ENCODE peak calls at places on chromosomes 3 and 15, in four cellular contexts. T is Karpas-422, C is SK-N-SH, L is PC-9. A is an unnamed sample.
A peak's percentile ranks its signal among the peaks of the same experiment; 100 is the strongest.

GRCh38 chr3:143849854-143850549 is 1.7 kb upstream of the SLC9A9 start:
- DNase-seq in T (no peak), C (no peak), L (peak; percentile 25), A (peak; percentile 89)

GRCh38 chr15:72220678-72221077 is 10.3 kb downstream of the PKM start:
- DNase-seq in T (no peak), L (no peak), C (no peak), A (no peak)

GRCh38 chr3:101722394-101723173 is 1.8 kb upstream of the CEP97 start:
- DNase-seq in T (peak; percentile 61), C (no peak), L (no peak), A (no peak)

GRCh38 chr15:48868549-48868948 is 9.4 kb upstream of the EID1 start:
- DNase-seq in C (no peak), L (no peak), T (no peak), A (peak; percentile 68)

GRCh38 chr3:147333098-147333497 is 73.2 kb downstream of the ZIC4 start:
- DNase-seq in T (no peak), C (no peak), L (no peak), A (no peak)

GRCh38 chr3:114746502-114746901 is 400.6 kb downstream of the ZBTB20 start:
- DNase-seq in L (no peak), T (no peak), C (no peak), A (peak; percentile 50)

GRCh38 chr15:56042523-56042922 is 49.1 kb upstream of the NEDD4 start:
- DNase-seq in C (no peak), L (peak; percentile 20), T (no peak), A (no peak)

GRCh38 chr15:92170897-92171296 is 222.8 kb upstream of the ST8SIA2 start:
- DNase-seq in T (no peak), L (no peak), C (no peak), A (no peak)

GRCh38 chr15:86266896-86267484 is 187.3 kb downstream of the AGBL1 start:
- DNase-seq in T (no peak), L (no peak), C (no peak), A (no peak)

GRCh38 chr3:41167722-41168497 is 31.4 kb upstream of the CTNNB1 start:
- DNase-seq in T (no peak), C (no peak), L (no peak), A (no peak)

GRCh38 chr3:41169038-41169437 is 30.3 kb upstream of the CTNNB1 start:
- DNase-seq in T (no peak), L (no peak), C (no peak), A (peak; percentile 19)

GRCh38 chr3:41159581-41160189 is 39.6 kb upstream of the CTNNB1 start:
- DNase-seq in T (no peak), C (no peak), L (no peak), A (no peak)

GRCh38 chr3:41163399-41163798 is 35.9 kb upstream of the CTNNB1 start:
- DNase-seq in L (no peak), C (no peak), T (no peak), A (no peak)

GRCh38 chr3:41164776-41165175 is 34.5 kb upstream of the CTNNB1 start:
- DNase-seq in L (no peak), T (no peak), C (no peak), A (no peak)
- H3K9me2 ChIP-seq in L (no peaks in the 10 kb centered on the region), T (no peaks in the 10 kb centered on the region), C (no peaks in the 10 kb centered on the region), A (peaks cover 3% of the 10 kb centered on the region)

GRCh38 chr3:41162541-41162940 is 36.8 kb upstream of the CTNNB1 start:
- DNase-seq in T (no peak), C (no peak), L (no peak), A (no peak)
- H3K9me2 ChIP-seq in T (no peaks in the 10 kb centered on the region), C (no peaks in the 10 kb centered on the region), L (no peaks in the 10 kb centered on the region), A (no peaks in the 10 kb centered on the region)

DNA sequence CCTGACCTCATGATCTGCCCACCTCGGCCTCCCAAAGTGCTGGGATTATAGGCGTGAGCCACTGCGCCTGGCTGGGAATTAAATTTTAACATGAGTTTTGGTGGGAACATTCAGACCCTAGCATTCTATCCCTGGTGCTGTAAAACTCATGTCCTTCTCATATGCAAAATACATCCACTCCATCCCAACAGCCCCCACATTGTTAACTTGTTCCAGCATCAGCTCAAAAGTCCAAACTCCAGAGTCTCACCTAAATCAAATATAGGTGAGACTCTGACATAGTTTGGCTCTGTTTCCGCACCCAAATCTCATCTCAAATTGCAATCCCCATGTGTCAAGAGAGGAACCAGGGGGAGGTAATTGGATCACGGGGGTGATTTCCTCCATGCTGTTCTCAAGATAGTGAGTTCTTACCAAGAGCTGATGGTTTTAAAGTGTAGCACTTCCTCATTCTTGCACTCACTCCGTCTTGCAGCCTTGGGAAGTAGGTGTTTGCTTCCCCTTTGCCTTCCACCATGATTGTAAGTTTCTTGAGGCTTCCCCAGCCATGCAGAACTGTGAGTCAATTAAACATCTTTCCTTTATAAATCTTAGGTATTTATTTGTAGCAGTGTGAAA is 96.2 kb upstream of the PLCL2 start:
- DNase-seq in T (no peak), C (no peak), L (no peak), A (no peak)
- H3K9me2 ChIP-seq in T (no peaks in the 10 kb centered on the region), C (no peaks in the 10 kb centered on the region), L (no peaks in the 10 kb centered on the region), A (no peaks in the 10 kb centered on the region)

DNA sequence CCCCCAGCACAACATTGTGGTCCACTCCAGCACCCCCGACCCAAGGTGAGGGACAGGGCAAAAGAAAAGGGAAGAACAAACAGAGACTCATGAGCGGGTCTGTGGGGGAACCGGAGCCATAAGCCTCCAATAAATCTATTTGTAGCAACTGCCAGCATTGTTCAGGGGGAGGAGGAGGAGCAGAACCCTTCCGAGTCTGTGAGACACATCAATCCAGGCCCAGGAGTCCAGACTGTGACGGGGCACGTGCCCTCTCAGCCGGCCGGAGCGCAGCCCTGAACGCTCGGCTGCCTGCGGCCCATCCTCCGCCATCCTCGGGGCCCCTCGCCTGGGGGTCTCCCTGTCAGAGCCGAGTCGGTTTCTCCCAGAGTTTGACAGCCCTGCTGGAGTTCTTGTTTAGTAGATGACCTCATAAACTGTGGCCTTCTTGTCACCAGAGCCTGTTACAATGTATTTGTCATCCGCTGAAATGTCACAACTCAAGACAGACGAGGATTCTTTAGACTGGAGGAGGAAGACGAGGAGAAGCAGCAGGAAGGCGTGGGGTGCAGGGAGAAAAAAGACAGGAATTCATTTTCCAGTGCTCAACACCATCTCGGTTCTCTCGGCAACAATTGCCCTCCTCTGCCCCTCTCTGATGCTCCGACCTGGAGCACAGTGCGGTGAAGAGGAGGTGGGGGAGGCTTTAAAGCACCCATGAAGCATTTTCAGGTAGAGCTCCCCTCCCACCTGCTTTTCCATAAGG is 47.8 kb downstream of the TLE3 start:
- DNase-seq in T (no peak), C (no peak), L (no peak), A (no peak)
- H3K9me2 ChIP-seq in T (no peaks in the 10 kb centered on the region), C (no peaks in the 10 kb centered on the region), L (no peaks in the 10 kb centered on the region), A (no peaks in the 10 kb centered on the region)

GRCh38 chr3:41162981-41163380 is 36.3 kb upstream of the CTNNB1 start:
- DNase-seq in C (no peak), T (no peak), L (no peak), A (no peak)
- H3K9me2 ChIP-seq in C (no peaks in the 10 kb centered on the region), T (no peaks in the 10 kb centered on the region), L (no peaks in the 10 kb centered on the region), A (no peaks in the 10 kb centered on the region)

GRCh38 chr3:21195203-21195602 is 555.8 kb downstream of the ZNF385D start:
- DNase-seq in T (no peak), C (no peak), L (no peak), A (no peak)
- H3K9me2 ChIP-seq in T (no peaks in the 10 kb centered on the region), C (no peaks in the 10 kb centered on the region), L (peaks cover under 1% of the 10 kb centered on the region), A (no peaks in the 10 kb centered on the region)